ENCODE peak calls at places on chromosomes 4 and X, in eight cellular contexts. One of them, this sample, is unnamed.

GRCh38 chr4:159142254-159142653 is 39.4 kb downstream of the RAPGEF2 start:
- DNase-seq in heart right ventricle: no peak
- DNase-seq in GM10248: no peak
- DNase-seq in COR-L47: no peak
- DNase-seq in fibroblast of pulmonary artery: peak; percentile 29
- DNase-seq in hippocampal formation: no peak
- DNase-seq in retina: no peak
- DNase-seq in choroid plexus epithelial cell: peak; percentile 67
- DNase-seq in this sample: peak; percentile 46

GRCh38 chrX:150984164-150984824 is 1.2 kb downstream of the HMGB3 start:
- DNase-seq in heart right ventricle: no peak
- DNase-seq in GM10248: no peak
- DNase-seq in COR-L47: no peak
- DNase-seq in fibroblast of pulmonary artery: no peak
- DNase-seq in hippocampal formation: no peak
- DNase-seq in retina: no peak
- DNase-seq in choroid plexus epithelial cell: no peak
- DNase-seq in this sample: no peak

GRCh38 chr4:86233681-86234080 is 126.2 kb downstream of the MAPK10 start:
- DNase-seq in heart right ventricle: no peak
- DNase-seq in GM10248: no peak
- DNase-seq in COR-L47: no peak
- DNase-seq in fibroblast of pulmonary artery: peak; percentile 72
- DNase-seq in hippocampal formation: no peak
- DNase-seq in retina: no peak
- DNase-seq in choroid plexus epithelial cell: peak; percentile 41
- DNase-seq in this sample: peak; percentile 71

GRCh38 chrX:19810370-19810769 is 77.0 kb downstream of the SH3KBP1 start:
- DNase-seq in heart right ventricle: no peak
- DNase-seq in GM10248: no peak
- DNase-seq in COR-L47: no peak
- DNase-seq in fibroblast of pulmonary artery: no peak
- DNase-seq in hippocampal formation: no peak
- DNase-seq in retina: no peak
- DNase-seq in choroid plexus epithelial cell: no peak
- DNase-seq in this sample: peak; percentile 12

GRCh38 chr4:78288327-78288726 is 231.2 kb downstream of the FRAS1 start:
- DNase-seq in heart right ventricle: no peak
- DNase-seq in GM10248: no peak
- DNase-seq in COR-L47: no peak
- DNase-seq in fibroblast of pulmonary artery: peak; percentile 18
- DNase-seq in hippocampal formation: no peak
- DNase-seq in retina: no peak
- DNase-seq in choroid plexus epithelial cell: peak; percentile 52
- DNase-seq in this sample: no peak

GRCh38 chrX:41198410-41198809 is 113.2 kb downstream of the USP9X start:
- DNase-seq in heart right ventricle: no peak
- DNase-seq in GM10248: no peak
- DNase-seq in COR-L47: no peak
- DNase-seq in fibroblast of pulmonary artery: no peak
- DNase-seq in hippocampal formation: no peak
- DNase-seq in retina: no peak
- DNase-seq in choroid plexus epithelial cell: no peak
- DNase-seq in this sample: no peak

GRCh38 chr4:168051526-168051925 is 40.8 kb upstream of the ANXA10 start:
- DNase-seq in heart right ventricle: no peak
- DNase-seq in GM10248: no peak
- DNase-seq in COR-L47: no peak
- DNase-seq in fibroblast of pulmonary artery: no peak
- DNase-seq in hippocampal formation: no peak
- DNase-seq in retina: no peak
- DNase-seq in choroid plexus epithelial cell: no peak
- DNase-seq in this sample: no peak

GRCh38 chr4:17316566-17316965 is 195.3 kb downstream of the QDPR start:
- DNase-seq in heart right ventricle: no peak
- DNase-seq in GM10248: no peak
- DNase-seq in COR-L47: no peak
- DNase-seq in fibroblast of pulmonary artery: no peak
- DNase-seq in hippocampal formation: no peak
- DNase-seq in retina: no peak
- DNase-seq in choroid plexus epithelial cell: peak; percentile 70
- DNase-seq in this sample: no peak

GRCh38 chr4:7970031-7970946 is 30.6 kb upstream of the AFAP1 start:
- DNase-seq in heart right ventricle: no peak
- DNase-seq in GM10248: peak; percentile 62
- DNase-seq in COR-L47: no peak
- DNase-seq in fibroblast of pulmonary artery: peak; percentile 79
- DNase-seq in hippocampal formation: no peak
- DNase-seq in retina: peak; percentile 46
- DNase-seq in choroid plexus epithelial cell: peak; percentile 82
- DNase-seq in this sample: peak; percentile 85

GRCh38 chr4:152937535-152938236 is 1.6 kb downstream of the FHDC1 start:
- DNase-seq in heart right ventricle: peak; percentile 23
- DNase-seq in GM10248: peak; percentile 47
- DNase-seq in COR-L47: peak; percentile 26
- DNase-seq in fibroblast of pulmonary artery: no peak
- DNase-seq in hippocampal formation: no peak
- DNase-seq in retina: peak; percentile 77
- DNase-seq in choroid plexus epithelial cell: peak; percentile 32
- DNase-seq in this sample: peak; percentile 20

GRCh38 chrX:145620666-145621065 is 197.0 kb upstream of the SLITRK2 start:
- DNase-seq in heart right ventricle: no peak
- DNase-seq in GM10248: no peak
- DNase-seq in COR-L47: no peak
- DNase-seq in fibroblast of pulmonary artery: no peak
- DNase-seq in hippocampal formation: no peak
- DNase-seq in retina: peak; percentile 31
- DNase-seq in choroid plexus epithelial cell: no peak
- DNase-seq in this sample: no peak

GRCh38 chr4:165207016-165207430 is 338 bp upstream of the KLHL2 start:
- DNase-seq in heart right ventricle: peak; percentile 9
- DNase-seq in GM10248: peak; percentile 43
- DNase-seq in COR-L47: no peak
- DNase-seq in fibroblast of pulmonary artery: no peak
- DNase-seq in hippocampal formation: peak; percentile 39
- DNase-seq in retina: no peak
- DNase-seq in choroid plexus epithelial cell: peak; percentile 41
- DNase-seq in this sample: peak; percentile 34

GRCh38 chr4:113810906-113811305 is 49.4 kb upstream of the CAMK2D start:
- DNase-seq in heart right ventricle: no peak
- DNase-seq in GM10248: no peak
- DNase-seq in COR-L47: no peak
- DNase-seq in fibroblast of pulmonary artery: peak; percentile 63
- DNase-seq in hippocampal formation: no peak
- DNase-seq in retina: no peak
- DNase-seq in choroid plexus epithelial cell: peak; percentile 76
- DNase-seq in this sample: peak; percentile 69

This sample was measured in amniotic epithelial cell.